ENCODE peak calls at places on chromosomes 13 and 19, in eight cellular contexts. One of them, this sample, is unnamed.

GRCh38 chr19:32570081-32570785 is 10.8 kb upstream of the PDCD5 start:
- DNase-seq in astrocyte of the spinal cord: peak
- DNase-seq in SW480: peak
- DNase-seq in activated CD4-positive, CD25-positive, alpha-beta regulatory T cell treated with anti-CD3 and anti-CD28 coated beads, Interleukin-2, amount 50 U/mL, for 72 hours: no peak
- DNase-seq in activated naive CD4-positive, alpha-beta T cell treated with anti-CD3 and anti-CD28 coated beads, Interleukin-2, amount 50 U/mL, for 16 hours: peak
- DNase-seq in endothelial cell: peak
- DNase-seq in iris pigment epithelial cell: peak
- DNase-seq in psoas muscle: peak
- DNase-seq in this sample: peak

GRCh38 chr13:33610471-33611015 is 207.4 kb upstream of the RFC3 start:
- DNase-seq in astrocyte of the spinal cord: peak
- DNase-seq in SW480: no peak
- DNase-seq in activated CD4-positive, CD25-positive, alpha-beta regulatory T cell treated with anti-CD3 and anti-CD28 coated beads, Interleukin-2, amount 50 U/mL, for 72 hours: peak
- DNase-seq in activated naive CD4-positive, alpha-beta T cell treated with anti-CD3 and anti-CD28 coated beads, Interleukin-2, amount 50 U/mL, for 16 hours: no peak
- DNase-seq in endothelial cell: no peak
- DNase-seq in iris pigment epithelial cell: peak
- DNase-seq in psoas muscle: peak
- DNase-seq in this sample: no peak

GRCh38 chr19:49683814-49684250 is 5.6 kb upstream of the ADM5 start:
- DNase-seq in astrocyte of the spinal cord: no peak
- DNase-seq in SW480: no peak
- DNase-seq in activated CD4-positive, CD25-positive, alpha-beta regulatory T cell treated with anti-CD3 and anti-CD28 coated beads, Interleukin-2, amount 50 U/mL, for 72 hours: no peak
- DNase-seq in activated naive CD4-positive, alpha-beta T cell treated with anti-CD3 and anti-CD28 coated beads, Interleukin-2, amount 50 U/mL, for 16 hours: no peak
- DNase-seq in endothelial cell: no peak
- DNase-seq in iris pigment epithelial cell: no peak
- DNase-seq in psoas muscle: no peak
- DNase-seq in this sample: no peak

GRCh38 chr13:23642110-23642509 is 71.9 kb downstream of the TNFRSF19 start:
- DNase-seq in astrocyte of the spinal cord: no peak
- DNase-seq in SW480: no peak
- DNase-seq in activated CD4-positive, CD25-positive, alpha-beta regulatory T cell treated with anti-CD3 and anti-CD28 coated beads, Interleukin-2, amount 50 U/mL, for 72 hours: no peak
- DNase-seq in activated naive CD4-positive, alpha-beta T cell treated with anti-CD3 and anti-CD28 coated beads, Interleukin-2, amount 50 U/mL, for 16 hours: no peak
- DNase-seq in endothelial cell: no peak
- DNase-seq in iris pigment epithelial cell: no peak
- DNase-seq in psoas muscle: no peak
- DNase-seq in this sample: no peak

GRCh38 chr13:33081666-33082065 is 65.4 kb downstream of the KL start:
- DNase-seq in astrocyte of the spinal cord: no peak
- DNase-seq in SW480: no peak
- DNase-seq in activated CD4-positive, CD25-positive, alpha-beta regulatory T cell treated with anti-CD3 and anti-CD28 coated beads, Interleukin-2, amount 50 U/mL, for 72 hours: no peak
- DNase-seq in activated naive CD4-positive, alpha-beta T cell treated with anti-CD3 and anti-CD28 coated beads, Interleukin-2, amount 50 U/mL, for 16 hours: no peak
- DNase-seq in endothelial cell: no peak
- DNase-seq in iris pigment epithelial cell: no peak
- DNase-seq in psoas muscle: no peak
- DNase-seq in this sample: no peak

GRCh38 chr19:38850976-38851621 is 1.3 kb upstream of the HNRNPL start:
- DNase-seq in astrocyte of the spinal cord: no peak
- DNase-seq in SW480: no peak
- DNase-seq in activated CD4-positive, CD25-positive, alpha-beta regulatory T cell treated with anti-CD3 and anti-CD28 coated beads, Interleukin-2, amount 50 U/mL, for 72 hours: peak
- DNase-seq in activated naive CD4-positive, alpha-beta T cell treated with anti-CD3 and anti-CD28 coated beads, Interleukin-2, amount 50 U/mL, for 16 hours: peak
- DNase-seq in endothelial cell: peak
- DNase-seq in iris pigment epithelial cell: peak
- DNase-seq in psoas muscle: peak
- DNase-seq in this sample: no peak

GRCh38 chr19:45323671-45324081 is 1.0 kb upstream of the CKM start:
- DNase-seq in astrocyte of the spinal cord: no peak
- DNase-seq in SW480: no peak
- DNase-seq in activated CD4-positive, CD25-positive, alpha-beta regulatory T cell treated with anti-CD3 and anti-CD28 coated beads, Interleukin-2, amount 50 U/mL, for 72 hours: no peak
- DNase-seq in activated naive CD4-positive, alpha-beta T cell treated with anti-CD3 and anti-CD28 coated beads, Interleukin-2, amount 50 U/mL, for 16 hours: no peak
- DNase-seq in endothelial cell: no peak
- DNase-seq in iris pigment epithelial cell: no peak
- DNase-seq in psoas muscle: peak
- DNase-seq in this sample: no peak

GRCh38 chr19:41795031-41795461 is 1.3 kb upstream of the CEACAM3 start:
- DNase-seq in astrocyte of the spinal cord: peak
- DNase-seq in SW480: peak
- DNase-seq in activated CD4-positive, CD25-positive, alpha-beta regulatory T cell treated with anti-CD3 and anti-CD28 coated beads, Interleukin-2, amount 50 U/mL, for 72 hours: peak
- DNase-seq in activated naive CD4-positive, alpha-beta T cell treated with anti-CD3 and anti-CD28 coated beads, Interleukin-2, amount 50 U/mL, for 16 hours: peak
- DNase-seq in endothelial cell: peak
- DNase-seq in iris pigment epithelial cell: peak
- DNase-seq in psoas muscle: no peak
- DNase-seq in this sample: peak

GRCh38 chr13:39946769-39947168 is 291.3 kb downstream of the COG6 start:
- DNase-seq in astrocyte of the spinal cord: no peak
- DNase-seq in SW480: no peak
- DNase-seq in activated CD4-positive, CD25-positive, alpha-beta regulatory T cell treated with anti-CD3 and anti-CD28 coated beads, Interleukin-2, amount 50 U/mL, for 72 hours: no peak
- DNase-seq in activated naive CD4-positive, alpha-beta T cell treated with anti-CD3 and anti-CD28 coated beads, Interleukin-2, amount 50 U/mL, for 16 hours: no peak
- DNase-seq in endothelial cell: no peak
- DNase-seq in iris pigment epithelial cell: no peak
- DNase-seq in psoas muscle: no peak
- DNase-seq in this sample: no peak

GRCh38 chr19:47231215-47232054 is 436 bp upstream of the BBC3 start:
- DNase-seq in astrocyte of the spinal cord: peak
- DNase-seq in SW480: peak
- DNase-seq in activated CD4-positive, CD25-positive, alpha-beta regulatory T cell treated with anti-CD3 and anti-CD28 coated beads, Interleukin-2, amount 50 U/mL, for 72 hours: peak
- DNase-seq in activated naive CD4-positive, alpha-beta T cell treated with anti-CD3 and anti-CD28 coated beads, Interleukin-2, amount 50 U/mL, for 16 hours: peak
- DNase-seq in endothelial cell: peak
- DNase-seq in iris pigment epithelial cell: peak
- DNase-seq in psoas muscle: peak
- DNase-seq in this sample: peak

GRCh38 chr13:80374453-80374852 is 33.5 kb upstream of the SPRY2 start:
- DNase-seq in astrocyte of the spinal cord: no peak
- DNase-seq in SW480: no peak
- DNase-seq in activated CD4-positive, CD25-positive, alpha-beta regulatory T cell treated with anti-CD3 and anti-CD28 coated beads, Interleukin-2, amount 50 U/mL, for 72 hours: no peak
- DNase-seq in activated naive CD4-positive, alpha-beta T cell treated with anti-CD3 and anti-CD28 coated beads, Interleukin-2, amount 50 U/mL, for 16 hours: no peak
- DNase-seq in endothelial cell: no peak
- DNase-seq in iris pigment epithelial cell: no peak
- DNase-seq in psoas muscle: peak
- DNase-seq in this sample: no peak

GRCh38 chr13:92354583-92354982 is 872.0 kb upstream of the GPC6 start:
- DNase-seq in astrocyte of the spinal cord: peak
- DNase-seq in SW480: no peak
- DNase-seq in activated CD4-positive, CD25-positive, alpha-beta regulatory T cell treated with anti-CD3 and anti-CD28 coated beads, Interleukin-2, amount 50 U/mL, for 72 hours: no peak
- DNase-seq in activated naive CD4-positive, alpha-beta T cell treated with anti-CD3 and anti-CD28 coated beads, Interleukin-2, amount 50 U/mL, for 16 hours: no peak
- DNase-seq in endothelial cell: no peak
- DNase-seq in iris pigment epithelial cell: peak
- DNase-seq in psoas muscle: no peak
- DNase-seq in this sample: peak

GRCh38 chr19:16566161-16566560 is 6.1 kb downstream of the SLC35E1 start:
- DNase-seq in astrocyte of the spinal cord: no peak
- DNase-seq in SW480: no peak
- DNase-seq in activated CD4-positive, CD25-positive, alpha-beta regulatory T cell treated with anti-CD3 and anti-CD28 coated beads, Interleukin-2, amount 50 U/mL, for 72 hours: peak
- DNase-seq in activated naive CD4-positive, alpha-beta T cell treated with anti-CD3 and anti-CD28 coated beads, Interleukin-2, amount 50 U/mL, for 16 hours: peak
- DNase-seq in endothelial cell: no peak
- DNase-seq in iris pigment epithelial cell: no peak
- DNase-seq in psoas muscle: no peak
- DNase-seq in this sample: no peak

GRCh38 chr13:101262306-101262705 is 154.0 kb downstream of the NALCN start:
- DNase-seq in astrocyte of the spinal cord: no peak
- DNase-seq in SW480: no peak
- DNase-seq in activated CD4-positive, CD25-positive, alpha-beta regulatory T cell treated with anti-CD3 and anti-CD28 coated beads, Interleukin-2, amount 50 U/mL, for 72 hours: no peak
- DNase-seq in activated naive CD4-positive, alpha-beta T cell treated with anti-CD3 and anti-CD28 coated beads, Interleukin-2, amount 50 U/mL, for 16 hours: no peak
- DNase-seq in endothelial cell: no peak
- DNase-seq in iris pigment epithelial cell: no peak
- DNase-seq in psoas muscle: no peak
- DNase-seq in this sample: no peak

GRCh38 chr19:41205995-41206394 is 13.0 kb downstream of the CYP2S1 start:
- DNase-seq in astrocyte of the spinal cord: no peak
- DNase-seq in SW480: peak
- DNase-seq in activated CD4-positive, CD25-positive, alpha-beta regulatory T cell treated with anti-CD3 and anti-CD28 coated beads, Interleukin-2, amount 50 U/mL, for 72 hours: no peak
- DNase-seq in activated naive CD4-positive, alpha-beta T cell treated with anti-CD3 and anti-CD28 coated beads, Interleukin-2, amount 50 U/mL, for 16 hours: no peak
- DNase-seq in endothelial cell: no peak
- DNase-seq in iris pigment epithelial cell: no peak
- DNase-seq in psoas muscle: no peak
- DNase-seq in this sample: no peak

GRCh38 chr19:51651216-51651846 is 4.7 kb upstream of the SIGLEC14 start:
- DNase-seq in astrocyte of the spinal cord: no peak
- DNase-seq in SW480: no peak
- DNase-seq in activated CD4-positive, CD25-positive, alpha-beta regulatory T cell treated with anti-CD3 and anti-CD28 coated beads, Interleukin-2, amount 50 U/mL, for 72 hours: no peak
- DNase-seq in activated naive CD4-positive, alpha-beta T cell treated with anti-CD3 and anti-CD28 coated beads, Interleukin-2, amount 50 U/mL, for 16 hours: no peak
- DNase-seq in endothelial cell: no peak
- DNase-seq in iris pigment epithelial cell: no peak
- DNase-seq in psoas muscle: no peak
- DNase-seq in this sample: no peak

GRCh38 chr19:55712804-55713631 is 25.2 kb downstream of the NLRP9 start:
- DNase-seq in astrocyte of the spinal cord: no peak
- DNase-seq in SW480: no peak
- DNase-seq in activated CD4-positive, CD25-positive, alpha-beta regulatory T cell treated with anti-CD3 and anti-CD28 coated beads, Interleukin-2, amount 50 U/mL, for 72 hours: no peak
- DNase-seq in activated naive CD4-positive, alpha-beta T cell treated with anti-CD3 and anti-CD28 coated beads, Interleukin-2, amount 50 U/mL, for 16 hours: no peak
- DNase-seq in endothelial cell: no peak
- DNase-seq in iris pigment epithelial cell: no peak
- DNase-seq in psoas muscle: no peak
- DNase-seq in this sample: no peak

GRCh38 chr13:102960959-102961358 is 105.3 kb downstream of the SLC10A2 start:
- DNase-seq in astrocyte of the spinal cord: no peak
- DNase-seq in SW480: no peak
- DNase-seq in activated CD4-positive, CD25-positive, alpha-beta regulatory T cell treated with anti-CD3 and anti-CD28 coated beads, Interleukin-2, amount 50 U/mL, for 72 hours: no peak
- DNase-seq in activated naive CD4-positive, alpha-beta T cell treated with anti-CD3 and anti-CD28 coated beads, Interleukin-2, amount 50 U/mL, for 16 hours: no peak
- DNase-seq in endothelial cell: no peak
- DNase-seq in iris pigment epithelial cell: no peak
- DNase-seq in psoas muscle: no peak
- DNase-seq in this sample: no peak

GRCh38 chr13:33180009-33180804 is 105.3 kb downstream of the STARD13 start:
- DNase-seq in astrocyte of the spinal cord: no peak
- DNase-seq in SW480: no peak
- DNase-seq in activated CD4-positive, CD25-positive, alpha-beta regulatory T cell treated with anti-CD3 and anti-CD28 coated beads, Interleukin-2, amount 50 U/mL, for 72 hours: no peak
- DNase-seq in activated naive CD4-positive, alpha-beta T cell treated with anti-CD3 and anti-CD28 coated beads, Interleukin-2, amount 50 U/mL, for 16 hours: no peak
- DNase-seq in endothelial cell: no peak
- DNase-seq in iris pigment epithelial cell: no peak
- DNase-seq in psoas muscle: no peak
- DNase-seq in this sample: no peak

GRCh38 chr13:112885242-112885781 is 83.7 kb upstream of the MCF2L start:
- DNase-seq in astrocyte of the spinal cord: no peak
- DNase-seq in SW480: no peak
- DNase-seq in activated CD4-positive, CD25-positive, alpha-beta regulatory T cell treated with anti-CD3 and anti-CD28 coated beads, Interleukin-2, amount 50 U/mL, for 72 hours: no peak
- DNase-seq in activated naive CD4-positive, alpha-beta T cell treated with anti-CD3 and anti-CD28 coated beads, Interleukin-2, amount 50 U/mL, for 16 hours: no peak
- DNase-seq in endothelial cell: no peak
- DNase-seq in iris pigment epithelial cell: no peak
- DNase-seq in psoas muscle: no peak
- DNase-seq in this sample: no peak

GRCh38 chr19:34364830-34365462 is at the start of gene GPI:
- DNase-seq in astrocyte of the spinal cord: peak
- DNase-seq in SW480: peak
- DNase-seq in activated CD4-positive, CD25-positive, alpha-beta regulatory T cell treated with anti-CD3 and anti-CD28 coated beads, Interleukin-2, amount 50 U/mL, for 72 hours: peak
- DNase-seq in activated naive CD4-positive, alpha-beta T cell treated with anti-CD3 and anti-CD28 coated beads, Interleukin-2, amount 50 U/mL, for 16 hours: peak
- DNase-seq in endothelial cell: peak
- DNase-seq in iris pigment epithelial cell: peak
- DNase-seq in psoas muscle: peak
- DNase-seq in this sample: peak

GRCh38 chr19:53657330-53657729 is 25.5 kb downstream of the DPRX start:
- DNase-seq in astrocyte of the spinal cord: no peak
- DNase-seq in SW480: no peak
- DNase-seq in activated CD4-positive, CD25-positive, alpha-beta regulatory T cell treated with anti-CD3 and anti-CD28 coated beads, Interleukin-2, amount 50 U/mL, for 72 hours: no peak
- DNase-seq in activated naive CD4-positive, alpha-beta T cell treated with anti-CD3 and anti-CD28 coated beads, Interleukin-2, amount 50 U/mL, for 16 hours: no peak
- DNase-seq in endothelial cell: no peak
- DNase-seq in iris pigment epithelial cell: no peak
- DNase-seq in psoas muscle: no peak
- DNase-seq in this sample: no peak

GRCh38 chr13:34044660-34045080 is 226.7 kb downstream of the RFC3 start:
- DNase-seq in astrocyte of the spinal cord: peak
- DNase-seq in SW480: peak
- DNase-seq in activated CD4-positive, CD25-positive, alpha-beta regulatory T cell treated with anti-CD3 and anti-CD28 coated beads, Interleukin-2, amount 50 U/mL, for 72 hours: no peak
- DNase-seq in activated naive CD4-positive, alpha-beta T cell treated with anti-CD3 and anti-CD28 coated beads, Interleukin-2, amount 50 U/mL, for 16 hours: no peak
- DNase-seq in endothelial cell: no peak
- DNase-seq in iris pigment epithelial cell: peak
- DNase-seq in psoas muscle: no peak
- DNase-seq in this sample: peak

GRCh38 chr13:113935523-113935922 is 38.4 kb downstream of the C13orf46 start:
- DNase-seq in astrocyte of the spinal cord: no peak
- DNase-seq in SW480: no peak
- DNase-seq in activated CD4-positive, CD25-positive, alpha-beta regulatory T cell treated with anti-CD3 and anti-CD28 coated beads, Interleukin-2, amount 50 U/mL, for 72 hours: no peak
- DNase-seq in activated naive CD4-positive, alpha-beta T cell treated with anti-CD3 and anti-CD28 coated beads, Interleukin-2, amount 50 U/mL, for 16 hours: no peak
- DNase-seq in endothelial cell: no peak
- DNase-seq in iris pigment epithelial cell: no peak
- DNase-seq in psoas muscle: no peak
- DNase-seq in this sample: no peak

GRCh38 chr19:49497047-49497789 is 984 bp downstream of the RPS11 start:
- DNase-seq in astrocyte of the spinal cord: peak
- DNase-seq in SW480: peak
- DNase-seq in activated CD4-positive, CD25-positive, alpha-beta regulatory T cell treated with anti-CD3 and anti-CD28 coated beads, Interleukin-2, amount 50 U/mL, for 72 hours: no peak
- DNase-seq in activated naive CD4-positive, alpha-beta T cell treated with anti-CD3 and anti-CD28 coated beads, Interleukin-2, amount 50 U/mL, for 16 hours: peak
- DNase-seq in endothelial cell: no peak
- DNase-seq in iris pigment epithelial cell: peak
- DNase-seq in psoas muscle: peak
- DNase-seq in this sample: peak

GRCh38 chr19:31290926-31291590 is 58.2 kb downstream of the TSHZ3 start:
- DNase-seq in astrocyte of the spinal cord: peak
- DNase-seq in SW480: no peak
- DNase-seq in activated CD4-positive, CD25-positive, alpha-beta regulatory T cell treated with anti-CD3 and anti-CD28 coated beads, Interleukin-2, amount 50 U/mL, for 72 hours: no peak
- DNase-seq in activated naive CD4-positive, alpha-beta T cell treated with anti-CD3 and anti-CD28 coated beads, Interleukin-2, amount 50 U/mL, for 16 hours: no peak
- DNase-seq in endothelial cell: no peak
- DNase-seq in iris pigment epithelial cell: no peak
- DNase-seq in psoas muscle: no peak
- DNase-seq in this sample: no peak

GRCh38 chr13:109816112-109816978 is 30.0 kb upstream of the IRS2 start:
- DNase-seq in astrocyte of the spinal cord: no peak
- DNase-seq in SW480: no peak
- DNase-seq in activated CD4-positive, CD25-positive, alpha-beta regulatory T cell treated with anti-CD3 and anti-CD28 coated beads, Interleukin-2, amount 50 U/mL, for 72 hours: no peak
- DNase-seq in activated naive CD4-positive, alpha-beta T cell treated with anti-CD3 and anti-CD28 coated beads, Interleukin-2, amount 50 U/mL, for 16 hours: no peak
- DNase-seq in endothelial cell: no peak
- DNase-seq in iris pigment epithelial cell: no peak
- DNase-seq in psoas muscle: no peak
- DNase-seq in this sample: no peak

GRCh38 chr19:32543107-32543900 is 37.7 kb upstream of the PDCD5 start:
- DNase-seq in astrocyte of the spinal cord: no peak
- DNase-seq in SW480: peak
- DNase-seq in activated CD4-positive, CD25-positive, alpha-beta regulatory T cell treated with anti-CD3 and anti-CD28 coated beads, Interleukin-2, amount 50 U/mL, for 72 hours: no peak
- DNase-seq in activated naive CD4-positive, alpha-beta T cell treated with anti-CD3 and anti-CD28 coated beads, Interleukin-2, amount 50 U/mL, for 16 hours: no peak
- DNase-seq in endothelial cell: no peak
- DNase-seq in iris pigment epithelial cell: peak
- DNase-seq in psoas muscle: no peak
- DNase-seq in this sample: peak

GRCh38 chr13:64529874-64530485 is 2700.2 kb downstream of the PCDH9 start:
- DNase-seq in astrocyte of the spinal cord: peak
- DNase-seq in SW480: no peak
- DNase-seq in activated CD4-positive, CD25-positive, alpha-beta regulatory T cell treated with anti-CD3 and anti-CD28 coated beads, Interleukin-2, amount 50 U/mL, for 72 hours: no peak
- DNase-seq in activated naive CD4-positive, alpha-beta T cell treated with anti-CD3 and anti-CD28 coated beads, Interleukin-2, amount 50 U/mL, for 16 hours: no peak
- DNase-seq in endothelial cell: peak
- DNase-seq in iris pigment epithelial cell: peak
- DNase-seq in psoas muscle: no peak
- DNase-seq in this sample: peak

This sample was measured in amniotic epithelial cell.